ENCODE peak calls at places on chromosome 21, in four cellular contexts. I is Kasumi-1; P is activated CD4-positive, alpha-beta T cell treated with anti-CD3 and anti-CD28 coated beads, Interleukin-2, amount 10 ng/mL, durations not matched to agents 7 days and 5 days; O is iris pigment epithelial cell. E is an unnamed sample.

GRCh38 chr21:45262041-45262581 is 25.6 kb downstream of the POFUT2 start:
- DNase-seq in I (no peak), P (no peak), O (no peak), E (no peak)

GRCh38 chr21:42438316-42439205 is 34.9 kb downstream of the UBASH3A start:
- DNase-seq in I (no peak), P (no peak), O (no peak), E (no peak)

GRCh38 chr21:41847066-41847804 is 31.9 kb downstream of the PRDM15 start:
- DNase-seq in I (peak; percentile 2), P (no peak), O (peak; percentile 6), E (no peak)

GRCh38 chr21:24486973-24487372 is 1120.3 kb downstream of the MRPL39 start:
- DNase-seq in I (no peak), P (no peak), O (no peak), E (no peak)

GRCh38 chr21:31798842-31799691 is 67.1 kb upstream of the SCAF4 start:
- DNase-seq in I (no peak), P (no peak), O (no peak), E (no peak)

GRCh38 chr21:38409907-38410306 is 88.4 kb downstream of the ERG start:
- DNase-seq in I (no peak), P (no peak), O (no peak), E (no peak)

GRCh38 chr21:44969965-44970755 is 30.3 kb downstream of the SLX9 start:
- DNase-seq in I (peak; percentile 23), P (no peak), O (peak; percentile 55), E (no peak)

GRCh38 chr21:32366191-32366590 is 26.6 kb downstream of the URB1 start:
- DNase-seq in I (no peak), P (no peak), O (no peak), E (no peak)

GRCh38 chr21:45747802-45748445 is 104.4 kb downstream of the PCBP3 start:
- DNase-seq in I (no peak), P (no peak), O (peak; percentile 16), E (no peak)

GRCh38 chr21:35436899-35437298 is 387.8 kb upstream of the RUNX1 start:
- DNase-seq in I (no peak), P (no peak), O (no peak), E (no peak)

GRCh38 chr21:46392921-46393320 is 65.8 kb upstream of the DIP2A start:
- DNase-seq in I (no peak), P (no peak), O (peak; percentile 41), E (no peak)

GRCh38 chr21:46599251-46599572 is 5.7 kb downstream of the S100B start:
- DNase-seq in I (no peak), P (no peak), O (peak; percentile 88), E (no peak)

GRCh38 chr21:34800797-34801518 is 132.2 kb downstream of the CLIC6 start:
- DNase-seq in I (no peak), P (no peak), O (peak; percentile 71), E (no peak)

GRCh38 chr21:36132691-36133090 is 2.2 kb upstream of the CBR3 start:
- DNase-seq in I (no peak), P (no peak), O (no peak), E (no peak)

GRCh38 chr21:43369124-43369523 is 57.8 kb downstream of the SIK1 start:
- DNase-seq in I (peak; percentile 42), P (no peak), O (peak; percentile 22), E (peak; percentile 35)

GRCh38 chr21:15060776-15061175 is 4.0 kb downstream of the NRIP1 start:
- DNase-seq in I (no peak), P (no peak), O (peak; percentile 61), E (no peak)

GRCh38 chr21:45427331-45428271 is 22.6 kb downstream of the COL18A1 start:
- DNase-seq in I (no peak), P (no peak), O (peak; percentile 97), E (no peak)

GRCh38 chr21:46307625-46308024 is 16.0 kb downstream of the C21orf58 start:
- DNase-seq in I (no peak), P (no peak), O (peak; percentile 67), E (no peak)

GRCh38 chr21:41966341-41966833 is 12.6 kb upstream of the C2CD2 start:
- DNase-seq in I (no peak), P (no peak), O (peak; percentile 10), E (no peak)